ENCODE peak calls at places on chromosomes 12 and 14, in four cellular contexts. One of them, this sample, is unnamed.

GRCh38 chr12:3998968-3999792 is 126.0 kb upstream of the PARP11 start:
- DNase-seq in mesenchymal stem cell: no peak
- DNase-seq in H9: no peak
- DNase-seq in H1: no peak
- DNase-seq in this sample: peak

GRCh38 chr12:108890208-108890607 is 10.3 kb downstream of the DAO start:
- DNase-seq in mesenchymal stem cell: peak
- DNase-seq in H1: no peak
- DNase-seq in H9: peak
- DNase-seq in this sample: peak

GRCh38 chr14:55705651-55706340 is 125.8 kb downstream of the KTN1 start:
- DNase-seq in H9: no peak
- DNase-seq in mesenchymal stem cell: no peak
- DNase-seq in H1: no peak
- DNase-seq in this sample: no peak

GRCh38 chr14:101757064-101757838 is 4.3 kb upstream of the PPP2R5C start:
- DNase-seq in mesenchymal stem cell: no peak
- DNase-seq in H9: no peak
- DNase-seq in H1: no peak
- DNase-seq in this sample: no peak

GRCh38 chr12:44788731-44789130 is 87.4 kb downstream of the NELL2 start:
- DNase-seq in H1: no peak
- DNase-seq in H9: no peak
- DNase-seq in mesenchymal stem cell: no peak
- DNase-seq in this sample: no peak

GRCh38 chr12:31962076-31962475 is 2.9 kb downstream of the RESF1 start:
- DNase-seq in H1: no peak
- DNase-seq in mesenchymal stem cell: no peak
- DNase-seq in H9: no peak
- DNase-seq in this sample: peak

GRCh38 chr12:81080431-81080983 is 2.6 kb downstream of the ACSS3 start:
- DNase-seq in H9: no peak
- DNase-seq in mesenchymal stem cell: no peak
- DNase-seq in H1: no peak
- DNase-seq in this sample: peak

GRCh38 chr12:86647800-86648199 is 391.6 kb upstream of the MGAT4C start:
- DNase-seq in H9: no peak
- DNase-seq in mesenchymal stem cell: no peak
- DNase-seq in H1: no peak
- DNase-seq in this sample: no peak

GRCh38 chr14:81466854-81467253 is 66.7 kb upstream of the STON2 start:
- DNase-seq in mesenchymal stem cell: no peak
- DNase-seq in H9: no peak
- DNase-seq in H1: no peak
- DNase-seq in this sample: no peak

GRCh38 chr14:57889245-57889644 is 23.4 kb upstream of the SLC35F4 start:
- DNase-seq in mesenchymal stem cell: no peak
- DNase-seq in H1: no peak
- DNase-seq in H9: no peak
- DNase-seq in this sample: no peak

GRCh38 chr14:54220122-54220691 is 176.6 kb upstream of the CDKN3 start:
- DNase-seq in H1: no peak
- DNase-seq in mesenchymal stem cell: peak
- DNase-seq in H9: peak
- DNase-seq in this sample: peak

GRCh38 chr12:1807489-1807888 is 12.9 kb upstream of the LRTM2 start:
- DNase-seq in mesenchymal stem cell: no peak
- DNase-seq in H9: no peak
- DNase-seq in H1: no peak
- DNase-seq in this sample: no peak

GRCh38 chr12:6219980-6220379 is 19.8 kb downstream of the CD9 start:
- DNase-seq in H1: no peak
- DNase-seq in H9: peak
- DNase-seq in mesenchymal stem cell: no peak
- DNase-seq in this sample: peak

GRCh38 chr12:57899010-57899662 is 42.2 kb upstream of the ATP23 start:
- DNase-seq in mesenchymal stem cell: peak
- DNase-seq in H9: no peak
- DNase-seq in H1: no peak
- DNase-seq in this sample: no peak

GRCh38 chr12:129357233-129357632 is 504.0 kb downstream of the GLT1D1 start:
- DNase-seq in H1: no peak
- DNase-seq in H9: no peak
- DNase-seq in mesenchymal stem cell: no peak
- DNase-seq in this sample: no peak

GRCh38 chr12:76318773-76319594 is 29.2 kb downstream of the BBS10 start:
- DNase-seq in mesenchymal stem cell: no peak
- DNase-seq in H1: no peak
- DNase-seq in H9: no peak
- DNase-seq in this sample: no peak

GRCh38 chr14:61222388-61222787 is 58.8 kb downstream of the TMEM30B start:
- DNase-seq in H1: no peak
- DNase-seq in H9: no peak
- DNase-seq in mesenchymal stem cell: no peak
- DNase-seq in this sample: no peak

GRCh38 chr14:66493750-66494149 is 7.6 kb downstream of the CCDC196 start:
- DNase-seq in H9: no peak
- DNase-seq in mesenchymal stem cell: no peak
- DNase-seq in H1: no peak
- DNase-seq in this sample: no peak

GRCh38 chr14:51445001-51445390 is 204.9 kb downstream of the TMX1 start:
- DNase-seq in mesenchymal stem cell: no peak
- DNase-seq in H9: no peak
- DNase-seq in H1: no peak
- DNase-seq in this sample: no peak

GRCh38 chr12:30203981-30204380 is 420.2 kb upstream of the TMTC1 start:
- DNase-seq in H9: no peak
- DNase-seq in mesenchymal stem cell: no peak
- DNase-seq in H1: no peak
- DNase-seq in this sample: no peak

GRCh38 chr12:1792406-1792805 is 28.0 kb upstream of the LRTM2 start:
- DNase-seq in H9: no peak
- DNase-seq in H1: no peak
- DNase-seq in mesenchymal stem cell: no peak
- DNase-seq in this sample: no peak

GRCh38 chr12:67666605-67667004 is 18.1 kb downstream of the DYRK2 start:
- DNase-seq in H1: no peak
- DNase-seq in H9: no peak
- DNase-seq in mesenchymal stem cell: no peak
- DNase-seq in this sample: peak

GRCh38 chr14:56367416-56367815 is 212.2 kb upstream of the TMEM260 start:
- DNase-seq in mesenchymal stem cell: no peak
- DNase-seq in H1: no peak
- DNase-seq in H9: no peak
- DNase-seq in this sample: no peak

GRCh38 chr12:59820594-59821011 is 224.8 kb downstream of the SLC16A7 start:
- DNase-seq in H1: no peak
- DNase-seq in mesenchymal stem cell: peak
- DNase-seq in H9: no peak
- DNase-seq in this sample: no peak

GRCh38 chr14:94918896-94919295 is 149.0 kb upstream of the GSC start:
- DNase-seq in mesenchymal stem cell: no peak
- DNase-seq in H1: peak
- DNase-seq in H9: no peak
- DNase-seq in this sample: peak

GRCh38 chr12:89166525-89166934 is 185.8 kb downstream of the DUSP6 start:
- DNase-seq in mesenchymal stem cell: no peak
- DNase-seq in H1: no peak
- DNase-seq in H9: no peak
- DNase-seq in this sample: peak

GRCh38 chr14:78683206-78683605 is 513.0 kb downstream of the NRXN3 start:
- DNase-seq in H1: no peak
- DNase-seq in H9: no peak
- DNase-seq in mesenchymal stem cell: no peak
- DNase-seq in this sample: no peak

GRCh38 chr14:21454843-21455550 is 926 bp downstream of the CHD8 start:
- DNase-seq in H9: no peak
- DNase-seq in H1: no peak
- DNase-seq in mesenchymal stem cell: peak
- DNase-seq in this sample: peak

GRCh38 chr14:21055473-21056117 is 2.0 kb upstream of the RNASE8 start:
- DNase-seq in H9: no peak
- DNase-seq in H1: no peak
- DNase-seq in mesenchymal stem cell: no peak
- DNase-seq in this sample: no peak

GRCh38 chr14:100109594-100109955 is 44.4 kb downstream of the EVL start:
- DNase-seq in H1: no peak
- DNase-seq in H9: no peak
- DNase-seq in mesenchymal stem cell: no peak
- DNase-seq in this sample: no peak

GRCh38 chr12:59834659-59835474 is 239.0 kb downstream of the SLC16A7 start:
- DNase-seq in H9: no peak
- DNase-seq in mesenchymal stem cell: peak
- DNase-seq in H1: no peak
- DNase-seq in this sample: peak

DNA sequence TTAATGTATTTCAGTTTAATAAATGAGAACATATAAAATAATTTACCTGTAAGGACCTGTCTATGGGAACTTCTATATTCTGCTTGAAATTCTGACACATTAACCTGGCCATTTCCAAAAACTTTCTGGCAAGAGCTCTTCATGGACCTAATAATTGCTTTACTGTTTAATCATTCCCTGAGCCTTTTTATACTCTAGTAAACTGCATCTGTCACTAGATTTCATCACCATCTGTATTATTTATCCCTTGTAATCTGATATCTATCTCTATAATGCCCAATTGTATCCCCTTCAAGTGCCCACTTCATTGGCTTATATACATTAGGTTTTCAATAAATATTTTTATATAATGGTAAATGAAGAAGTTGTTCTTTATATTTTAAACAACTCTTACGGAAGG is 327.8 kb downstream of the RAD51B start:
- DNase-seq in mesenchymal stem cell: peak
- DNase-seq in H1: no peak
- DNase-seq in H9: no peak
- DNase-seq in this sample: no peak
- H3K27ac ChIP-seq in mesenchymal stem cell: peak
- H3K27ac ChIP-seq in H1: no peak
- H3K27ac ChIP-seq in H9: no peak
- H3K27ac ChIP-seq in this sample: no peak

GRCh38 chr12:94832780-94833760 is 170.4 kb downstream of the NDUFA12 start:
- DNase-seq in H9: peak
- DNase-seq in H1: peak
- DNase-seq in mesenchymal stem cell: peak
- DNase-seq in this sample: peak
- H4K8ac ChIP-seq in H9: no peak
- H4K8ac ChIP-seq in H1: peak
- H4K8ac ChIP-seq in mesenchymal stem cell: peak
- H4K8ac ChIP-seq in this sample: no peak

GRCh38 chr12:106304001-106304421 is 1.5 kb downstream of the TCP11L2 start:
- DNase-seq in mesenchymal stem cell: peak
- DNase-seq in H1: no peak
- DNase-seq in H9: no peak
- DNase-seq in this sample: no peak
- H3K27ac ChIP-seq in mesenchymal stem cell: no peak
- H3K27ac ChIP-seq in H1: no peak
- H3K27ac ChIP-seq in H9: no peak
- H3K27ac ChIP-seq in this sample: no peak

DNA sequence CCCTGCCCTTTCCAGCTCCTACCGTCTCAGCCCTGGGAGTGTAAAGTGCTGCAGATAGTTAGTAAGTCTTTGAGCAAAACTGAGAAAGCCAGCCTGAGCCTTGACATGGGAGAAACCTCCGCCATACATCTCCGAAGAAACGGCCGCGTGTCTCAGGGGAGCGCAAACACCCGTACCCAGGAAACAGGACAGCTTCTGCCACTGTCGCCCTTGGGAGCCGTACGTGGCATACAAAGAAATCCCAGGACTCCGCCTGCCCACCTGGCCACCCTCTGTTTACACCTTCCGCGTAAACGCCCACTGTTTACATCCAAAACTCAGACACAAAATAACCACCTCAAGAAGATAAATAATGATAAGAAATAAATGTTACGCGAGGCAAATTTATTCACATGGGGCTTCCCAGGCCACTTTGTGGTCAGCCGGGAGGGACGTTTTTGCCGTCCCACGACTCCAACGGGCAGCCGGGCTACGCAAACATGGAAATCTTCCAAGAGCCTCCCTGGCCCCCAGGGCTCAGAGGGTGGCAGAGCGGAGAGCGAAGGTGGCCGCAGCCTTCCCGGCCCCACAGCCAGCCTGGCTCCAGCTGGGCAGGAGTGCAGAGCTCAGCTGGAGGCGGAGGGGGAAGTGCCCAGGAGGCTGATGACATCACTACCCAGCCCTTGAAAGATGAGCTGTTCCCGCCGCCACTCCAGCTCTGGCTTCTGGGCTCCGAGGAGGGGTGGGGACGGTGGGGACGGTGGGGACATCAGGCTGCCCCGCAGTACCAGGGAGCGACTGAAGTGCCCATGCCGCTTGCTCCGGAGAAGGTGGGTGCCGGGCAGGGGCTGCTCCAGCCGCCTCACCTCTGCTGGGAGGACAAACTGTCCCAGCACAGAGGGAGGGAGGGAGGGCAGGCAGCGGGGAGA is at the start of gene BDKRB2:
- DNase-seq in mesenchymal stem cell: peak
- DNase-seq in H1: peak
- DNase-seq in H9: peak
- DNase-seq in this sample: peak
- H4K8ac ChIP-seq in mesenchymal stem cell: peak
- H4K8ac ChIP-seq in H1: peak
- H4K8ac ChIP-seq in H9: no peak
- H4K8ac ChIP-seq in this sample: no peak

GRCh38 chr12:575129-575502 is 88.1 kb downstream of the NINJ2 start:
- DNase-seq in H9: no peak
- DNase-seq in H1: no peak
- DNase-seq in mesenchymal stem cell: no peak
- DNase-seq in this sample: no peak

GRCh38 chr12:573226-573625 is 90.0 kb downstream of the NINJ2 start:
- DNase-seq in H1: no peak
- DNase-seq in mesenchymal stem cell: no peak
- DNase-seq in H9: no peak
- DNase-seq in this sample: no peak

GRCh38 chr12:576613-577110 is 86.6 kb downstream of the NINJ2 start:
- DNase-seq in H1: no peak
- DNase-seq in mesenchymal stem cell: no peak
- DNase-seq in H9: peak
- DNase-seq in this sample: no peak

GRCh38 chr12:575948-576612 is 87.2 kb downstream of the NINJ2 start:
- DNase-seq in mesenchymal stem cell: peak
- DNase-seq in H9: peak
- DNase-seq in H1: no peak
- DNase-seq in this sample: peak

DNA sequence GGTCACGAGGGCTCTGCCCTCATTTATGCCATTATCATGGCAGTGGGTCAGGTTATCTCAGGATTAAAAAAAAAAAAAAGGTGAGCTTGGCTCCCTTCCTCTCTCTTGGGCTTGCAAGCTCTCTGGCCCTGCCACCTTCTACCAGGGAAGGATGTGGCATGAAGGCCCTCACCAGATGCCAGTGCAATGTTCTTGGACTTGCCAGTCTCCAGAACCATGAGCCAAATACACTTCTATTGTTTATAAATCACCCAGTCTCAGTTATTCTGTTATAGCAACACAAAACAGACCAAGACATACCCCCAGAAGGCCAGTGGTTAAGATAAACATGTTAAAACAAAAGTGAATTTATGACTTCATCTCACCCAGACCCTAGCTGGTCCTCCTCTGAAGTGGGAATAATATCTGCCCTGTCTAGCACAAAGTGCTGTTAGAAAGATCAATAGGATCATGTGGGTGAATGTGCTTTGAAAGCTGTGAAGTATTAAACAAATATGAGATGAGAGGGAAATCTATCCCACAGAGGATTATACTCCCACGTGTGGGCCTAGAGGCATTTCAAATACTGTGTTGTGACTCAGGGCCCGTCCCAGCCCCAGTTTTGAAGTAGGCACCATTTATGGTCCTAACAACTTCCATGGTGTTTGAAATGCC is 88.6 kb downstream of the NINJ2 start:
- DNase-seq in H1: no peak
- DNase-seq in mesenchymal stem cell: peak
- DNase-seq in H9: no peak
- DNase-seq in this sample: no peak
- H3K27ac ChIP-seq in H1: no peak
- H3K27ac ChIP-seq in mesenchymal stem cell: no peak
- H3K27ac ChIP-seq in H9: no peak
- H3K27ac ChIP-seq in this sample: no peak